ENCODE peak calls at places on chromosomes 12 and 14, in seven cellular contexts. H, O, F, B, Z, N and U are unnamed samples.
A peak's percentile ranks its signal among the peaks of the same experiment; 100 is the strongest.

GRCh38 chr12:90589966-90590365 is 365.0 kb downstream of the CCER1 start:
- DNase-seq in Z (no peak), H (no peak), N (no peak), O (no peak), F (no peak), B (no peak), U (no peak)

GRCh38 chr14:36293824-36294223 is 26.6 kb downstream of the MBIP start:
- DNase-seq in H (no peak), N (peak; percentile 80), Z (peak; percentile 12), F (no peak), B (no peak), O (no peak), U (peak; percentile 21)

GRCh38 chr12:27198036-27198435 is 46.0 kb upstream of the STK38L start:
- DNase-seq in Z (no peak), B (no peak), O (no peak), F (no peak), N (peak; percentile 71), H (no peak), U (no peak)

GRCh38 chr12:96265400-96265799 is 71.2 kb downstream of the ELK3 start:
- DNase-seq in F (no peak), Z (no peak), O (no peak), B (no peak), N (no peak), H (no peak), U (no peak)

GRCh38 chr14:77124345-77125274 is 17.0 kb downstream of the ZDHHC22 start:
- DNase-seq in F (peak; percentile 51), B (peak; percentile 81), N (peak; percentile 34), H (peak; percentile 67), Z (peak; percentile 78), O (peak; percentile 63), U (no peak)

GRCh38 chr12:119153477-119154434 is 25.0 kb upstream of the HSPB8 start:
- DNase-seq in F (no peak), B (peak; percentile 22), H (no peak), N (peak; percentile 40), Z (peak; percentile 94), O (peak; percentile 67), U (peak; percentile 36)

GRCh38 chr12:117447665-117448366 is 86.4 kb upstream of the NOS1 start:
- DNase-seq in O (no peak), N (no peak), B (no peak), F (no peak), H (no peak), Z (no peak), U (no peak)

GRCh38 chr12:114799574-114800487 is 115.9 kb upstream of the TBX3 start:
- DNase-seq in B (no peak), H (no peak), Z (peak; percentile 80), O (peak; percentile 81), F (no peak), N (no peak), U (no peak)

GRCh38 chr14:21712039-21712438 is 38.4 kb upstream of the OR4E1 start:
- DNase-seq in H (no peak), O (no peak), N (no peak), F (no peak), Z (no peak), B (no peak), U (no peak)

GRCh38 chr12:131084341-131085011 is 130.8 kb downstream of the ADGRD1 start:
- DNase-seq in Z (no peak), N (no peak), B (no peak), O (peak; percentile 5), F (no peak), H (no peak), U (no peak)

GRCh38 chr14:28751467-28752058 is 15.0 kb upstream of the FOXG1 start:
- DNase-seq in N (peak; percentile 78), B (peak; percentile 31), H (no peak), Z (peak; percentile 80), O (no peak), F (no peak), U (peak; percentile 24)

GRCh38 chr14:64970041-64970440 is 2.1 kb downstream of the RAB15 start:
- DNase-seq in Z (no peak), H (no peak), B (no peak), F (no peak), O (no peak), N (no peak), U (no peak)

GRCh38 chr14:97058071-97058470 is 260.9 kb downstream of the VRK1 start:
- DNase-seq in Z (no peak), F (no peak), H (no peak), O (no peak), B (no peak), N (no peak), U (no peak)

GRCh38 chr14:29906256-29906885 is 21.3 kb downstream of the PRKD1 start:
- DNase-seq in B (peak; percentile 25), Z (no peak), H (no peak), N (no peak), F (no peak), O (no peak), U (no peak)

GRCh38 chr12:66861157-66861750 is 182.4 kb upstream of the GRIP1 start:
- DNase-seq in O (peak; percentile 19), F (peak; percentile 41), Z (peak; percentile 78), B (peak; percentile 59), N (peak; percentile 70), H (peak; percentile 40), U (peak; percentile 60)

GRCh38 chr12:14991069-14991468 is 18.2 kb downstream of the PDE6H start:
- DNase-seq in B (no peak), F (no peak), O (no peak), H (no peak), Z (no peak), N (no peak), U (no peak)

GRCh38 chr14:55329999-55330710 is 58.9 kb downstream of the FBXO34 start:
- DNase-seq in H (no peak), N (no peak), Z (no peak), O (no peak), F (peak; percentile 17), B (no peak), U (no peak)